ENCODE peak calls at places on chromosomes 1 and 21, in seven cellular contexts. R is neural progenitor cell; F is progenitor cell of endocrine pancreas; P is lower leg skin; G is CD4-positive, alpha-beta T cell; D is osteocyte; C is stomach. H is an unnamed sample.

GRCh38 chr1:170321113-170321512 is 175.4 kb downstream of the NTMT2 start:
- DNase-seq in P (no peak), R (no peak), G (no peak), D (no peak), C (no peak), F (no peak), H (no peak)

GRCh38 chr1:228983661-228984060 is 248.4 kb downstream of the RHOU start:
- DNase-seq in R (no peak), C (no peak), G (no peak), P (peak; percentile 43), D (no peak), F (no peak), H (no peak)

GRCh38 chr21:45549670-45550463 is 7.6 kb upstream of the SLC19A1 start:
- DNase-seq in R (no peak), D (no peak), F (no peak), P (peak; percentile 65), C (no peak), G (no peak), H (peak; percentile 11)

GRCh38 chr1:66250075-66250474 is 283.9 kb upstream of the SGIP1 start:
- DNase-seq in P (no peak), G (no peak), C (no peak), R (no peak), F (no peak), D (no peak), H (no peak)

GRCh38 chr1:200211157-200211556 is 183.6 kb downstream of the NR5A2 start:
- DNase-seq in F (no peak), R (no peak), G (no peak), D (no peak), P (no peak), C (no peak), H (no peak)

GRCh38 chr1:24717867-24718650 is 27.2 kb upstream of the CLIC4 start:
- DNase-seq in R (no peak), D (no peak), G (no peak), C (no peak), P (no peak), F (no peak), H (no peak)

GRCh38 chr1:32886012-32886827 is at the start of gene HPCA:
- DNase-seq in C (peak; percentile 61), F (peak; percentile 84), P (no peak), D (peak; percentile 93), G (no peak), R (peak; percentile 96), H (peak; percentile 80)

GRCh38 chr21:27818847-27819246 is 852.0 kb upstream of the ADAMTS5 start:
- DNase-seq in R (no peak), D (no peak), P (no peak), G (no peak), F (no peak), C (no peak), H (no peak)

GRCh38 chr1:41698916-41699860 is 214.7 kb upstream of the EDN2 start:
- DNase-seq in P (no peak), G (no peak), F (no peak), C (no peak), D (no peak), R (no peak), H (no peak)

GRCh38 chr1:94772230-94772641 is 47.9 kb upstream of the SLC44A3 start:
- DNase-seq in C (peak; percentile 32), P (no peak), D (no peak), G (no peak), R (no peak), F (no peak), H (no peak)

GRCh38 chr1:80542231-80542630 is 1258.5 kb upstream of the ADGRL2 start:
- DNase-seq in F (no peak), D (no peak), R (no peak), C (no peak), P (no peak), G (no peak), H (no peak)

GRCh38 chr1:231527586-231528174 is 789 bp upstream of the TSNAX start:
- DNase-seq in P (no peak), D (no peak), F (no peak), G (no peak), R (no peak), C (no peak), H (no peak)

GRCh38 chr1:173853074-173853473 is 14.7 kb downstream of the GAS5 start:
- DNase-seq in F (no peak), D (no peak), P (no peak), G (no peak), R (peak; percentile 61), C (no peak), H (no peak)

GRCh38 chr1:212401838-212402582 is 12.7 kb downstream of the PACC1 start:
- DNase-seq in R (no peak), C (no peak), D (peak; percentile 8), F (no peak), G (no peak), P (peak; percentile 45), H (no peak)

GRCh38 chr1:36366091-36366661 is 19.5 kb downstream of the STK40 start:
- DNase-seq in P (no peak), C (no peak), F (no peak), G (peak; percentile 63), R (peak; percentile 78), D (no peak), H (no peak)

GRCh38 chr21:33578959-33579542 is 9.4 kb downstream of the DONSON start:
- DNase-seq in R (no peak), F (no peak), C (no peak), G (no peak), P (no peak), D (no peak), H (no peak)

GRCh38 chr1:17196496-17197180 is 8.3 kb upstream of the PADI1 start:
- DNase-seq in D (peak; percentile 53), F (no peak), P (peak; percentile 48), G (no peak), R (no peak), C (peak; percentile 7), H (no peak)

GRCh38 chr1:232238009-232238408 is 391.9 kb downstream of the SIPA1L2 start:
- DNase-seq in P (no peak), F (no peak), D (no peak), G (no peak), R (no peak), C (no peak), H (no peak)

GRCh38 chr1:27525296-27526271 is 35.6 kb upstream of the WASF2 start:
- DNase-seq in G (peak; percentile 48), D (no peak), F (no peak), C (no peak), P (no peak), R (peak; percentile 72), H (no peak)

GRCh38 chr1:107292012-107292411 is 151.2 kb downstream of the NTNG1 start:
- DNase-seq in R (no peak), C (no peak), G (no peak), D (no peak), P (no peak), F (no peak), H (no peak)

DNA sequence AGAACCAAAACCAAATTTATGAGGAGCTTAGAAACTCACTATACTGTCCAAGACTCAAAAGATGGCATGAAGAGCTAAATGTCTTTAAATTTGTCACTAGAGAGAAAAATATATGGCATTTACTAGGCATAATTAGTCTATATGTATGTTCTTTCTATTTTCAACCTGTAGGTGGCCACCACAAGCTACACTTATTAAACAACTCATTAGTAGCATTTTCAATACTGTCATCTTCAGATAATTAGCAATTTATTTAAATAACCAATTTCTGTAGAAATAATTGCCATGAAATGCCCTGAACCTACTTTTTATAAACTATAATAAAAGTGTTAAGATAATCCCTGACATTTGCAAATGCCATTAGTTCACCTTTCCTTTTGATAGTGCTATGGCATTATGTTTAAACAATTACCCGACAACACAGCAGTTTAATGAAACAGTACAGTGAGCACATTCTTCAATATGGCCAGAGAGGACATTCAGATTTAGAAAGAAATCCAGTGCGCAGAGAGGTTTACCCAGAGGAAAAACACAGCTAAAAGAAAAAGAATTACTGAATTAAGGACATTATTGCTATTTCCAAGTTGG is 522.5 kb downstream of the PTBP2 start:
- DNase-seq in C (no peak), P (no peak), G (no peak), F (no peak), R (peak; percentile 15), D (no peak), H (no peak)
- TF ChIP-seq CTCF in C (peak; percentile 48), P (no peak), G (peak; percentile 12), F (peak; percentile 63), R (peak; percentile 64), D (peak; percentile 62), H (peak; percentile 68)

DNA sequence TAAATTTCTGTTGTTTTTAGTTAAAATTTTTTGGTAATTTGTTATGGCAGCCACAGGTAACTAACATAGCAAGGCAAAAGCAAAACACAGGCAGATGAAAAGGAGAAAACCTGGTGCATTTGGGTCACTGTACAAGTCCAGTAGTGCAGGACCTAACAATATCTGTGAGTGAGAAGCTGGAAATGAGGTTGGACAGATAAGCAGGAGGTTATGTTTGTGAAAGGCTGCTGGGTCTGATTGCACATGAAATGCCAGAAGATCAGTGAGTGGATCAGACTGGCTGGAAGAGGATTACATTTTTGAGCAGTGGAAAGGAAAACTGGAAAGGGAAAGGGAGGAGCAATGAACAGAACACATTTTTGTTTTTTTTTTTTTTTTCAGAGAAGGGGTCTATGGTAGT is 73.6 kb downstream of the CYYR1 start:
- DNase-seq in G (no peak), F (no peak), P (no peak), D (no peak), C (no peak), R (no peak), H (no peak)
- TF ChIP-seq CTCF in G (no peak), F (no peak), P (no peak), D (no peak), C (no peak), R (no peak), H (no peak)

GRCh38 chr1:21318714-21319159 is 28.5 kb upstream of the ECE1 start:
- DNase-seq in C (peak; percentile 77), D (no peak), R (no peak), F (no peak), G (no peak), P (peak; percentile 98), H (peak; percentile 75)
- TF ChIP-seq CTCF in C (no peak), D (no peak), R (no peak), F (no peak), G (no peak), P (no peak), H (no peak)

DNA sequence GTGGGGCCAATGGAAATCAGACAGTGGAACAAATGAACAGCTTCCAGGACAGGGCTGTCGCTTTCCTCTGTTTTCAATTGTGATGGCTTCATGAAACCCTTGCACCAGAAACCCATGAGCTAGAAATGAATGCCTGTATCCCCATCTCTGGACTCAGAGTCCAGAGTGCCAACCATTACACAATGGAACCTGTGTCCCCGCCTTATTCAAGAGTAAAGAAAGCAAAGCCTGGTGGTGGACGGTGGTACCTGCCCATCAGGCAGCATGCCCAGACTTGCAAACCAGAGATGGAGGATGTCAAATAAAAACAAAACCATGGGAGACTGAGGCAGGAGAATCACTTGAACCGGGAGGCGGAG is 4.4 kb upstream of the CAPN2 start:
- DNase-seq in G (no peak), R (no peak), C (peak; percentile 77), P (no peak), D (no peak), F (no peak), H (no peak)
- TF ChIP-seq CTCF in G (no peak), R (no peak), C (no peak), P (no peak), D (peak; percentile 13), F (peak; percentile 24), H (peak; percentile 51)

GRCh38 chr1:2519729-2520128 is 6.7 kb downstream of the PANK4 start:
- DNase-seq in G (no peak), C (no peak), P (no peak), F (no peak), D (no peak), R (no peak), H (no peak)
- TF ChIP-seq CTCF in G (no peak), C (no peak), P (no peak), F (no peak), D (no peak), R (no peak), H (no peak)

H was measured in mesothelial cell of epicardium.